ENCODE peak calls at places on chromosome 16, in ten cellular contexts. B, R, Z, N, L, P, W, O, D and M are unnamed samples.

GRCh38 chr16:65644821-65645220 is 523.0 kb upstream of the CDH11 start:
- DNase-seq in N (no peak), Z (no peak), B (no peak), L (no peak), R (no peak), P (no peak), W (no peak), O (no peak), D (no peak), M (no peak)

GRCh38 chr16:48318630-48319029 is 66.6 kb downstream of the SIAH1 start:
- DNase-seq in R (no peak), B (no peak), N (no peak), W (no peak), O (no peak), L (peak), Z (no peak), D (no peak), P (no peak), M (no peak)

GRCh38 chr16:86990451-86990850 is 326.7 kb downstream of the C16orf95 start:
- DNase-seq in B (no peak), O (no peak), R (no peak), Z (no peak), W (no peak), N (no peak), L (peak), D (no peak), P (no peak), M (no peak)

GRCh38 chr16:68612996-68613395 is 32.1 kb upstream of the CDH3 start:
- DNase-seq in P (no peak), D (no peak), B (no peak), N (no peak), R (no peak), O (no peak), L (peak), Z (no peak), W (no peak), M (no peak)

GRCh38 chr16:28607116-28607623 is 2.7 kb downstream of the SULT1A1 start:
- DNase-seq in W (no peak), R (no peak), L (no peak), B (no peak), P (no peak), Z (no peak), O (no peak), N (peak), D (no peak), M (no peak)

GRCh38 chr16:85245307-85246172 is 133.3 kb upstream of the CIBAR2 start:
- DNase-seq in O (peak), P (peak), Z (no peak), N (no peak), R (no peak), W (no peak), L (peak), D (peak), B (peak), M (peak)

GRCh38 chr16:26765087-26765486 is 301.6 kb upstream of the C16orf82 start:
- DNase-seq in N (no peak), D (no peak), B (no peak), W (no peak), R (no peak), Z (peak), O (no peak), L (no peak), P (peak), M (no peak)

GRCh38 chr16:69110406-69110805 is 5.0 kb downstream of the HAS3 start:
- DNase-seq in P (no peak), Z (no peak), O (no peak), N (peak), W (no peak), R (no peak), L (no peak), D (no peak), B (no peak), M (no peak)

GRCh38 chr16:87367556-87367955 is 16.0 kb downstream of the FBXO31 start:
- DNase-seq in Z (no peak), O (no peak), W (no peak), N (no peak), R (peak), B (no peak), P (no peak), L (no peak), D (no peak), M (no peak)

GRCh38 chr16:58020628-58021521 is 4.7 kb upstream of the MMP15 start:
- DNase-seq in R (peak), L (peak), B (no peak), D (peak), W (peak), N (peak), O (peak), Z (no peak), P (peak), M (no peak)

GRCh38 chr16:50699345-50700159 is 6.1 kb downstream of the NOD2 start:
- DNase-seq in R (no peak), W (no peak), D (no peak), B (no peak), P (no peak), L (no peak), O (peak), N (no peak), Z (no peak), M (peak)

GRCh38 chr16:87321336-87322107 is 4.3 kb upstream of the C16orf95 start:
- DNase-seq in D (no peak), B (no peak), W (no peak), N (no peak), L (no peak), R (no peak), O (no peak), Z (no peak), P (no peak), M (no peak)

GRCh38 chr16:23466162-23466885 is 13.3 kb upstream of the COG7 start:
- DNase-seq in L (peak), B (peak), R (no peak), N (no peak), Z (no peak), P (peak), W (no peak), O (no peak), D (no peak), M (no peak)

GRCh38 chr16:62079236-62079635 is 43.0 kb upstream of the CDH8 start:
- DNase-seq in Z (no peak), P (peak), W (no peak), L (no peak), B (no peak), R (no peak), O (no peak), D (no peak), N (no peak), M (no peak)

GRCh38 chr16:53257001-53257400 is 177.3 kb upstream of the RBL2 start:
- DNase-seq in P (peak), B (peak), D (no peak), W (no peak), Z (no peak), N (no peak), O (no peak), L (peak), R (no peak), M (no peak)

GRCh38 chr16:12186774-12187335 is 210.3 kb downstream of the SNX29 start:
- DNase-seq in D (no peak), R (no peak), O (no peak), W (no peak), L (peak), P (no peak), B (peak), N (no peak), Z (no peak), M (no peak)

GRCh38 chr16:50771366-50771765 is 29.5 kb downstream of the CYLD start:
- DNase-seq in B (peak), W (no peak), R (no peak), Z (no peak), P (peak), L (no peak), D (no peak), O (no peak), N (no peak), M (no peak)

GRCh38 chr16:21656795-21657768 is 4.7 kb upstream of the IGSF6 start:
- DNase-seq in B (peak), P (peak), D (peak), W (no peak), O (no peak), L (peak), R (no peak), N (no peak), Z (no peak), M (peak)

GRCh38 chr16:75113046-75113491 is 3.5 kb downstream of the LDHD start:
- DNase-seq in O (no peak), B (no peak), P (no peak), D (no peak), Z (no peak), N (peak), W (no peak), R (no peak), L (no peak), M (no peak)

GRCh38 chr16:11232852-11233726 is 22.9 kb downstream of the SOCS1 start:
- DNase-seq in D (no peak), L (no peak), B (no peak), W (no peak), R (peak), N (peak), P (no peak), O (peak), Z (peak), M (peak)

GRCh38 chr16:85428899-85429775 is 184.0 kb upstream of the GSE1 start:
- DNase-seq in Z (no peak), P (no peak), O (no peak), D (peak), B (no peak), L (no peak), N (peak), W (peak), R (peak), M (no peak)

GRCh38 chr16:12362482-12363458 is 386.2 kb downstream of the SNX29 start:
- DNase-seq in L (no peak), Z (no peak), N (no peak), P (no peak), R (no peak), D (no peak), O (no peak), W (peak), B (no peak), M (no peak)